ENCODE peak calls at places on chromosomes 7 and 10, in eight cellular contexts. One of them, this sample, is unnamed.

GRCh38 chr10:132828681-132829080 is 42.7 kb upstream of the NKX6-2 start:
- DNase-seq in NCI-H748 treated with DMSO at 0.1 percent for 48 hours: no peak
- DNase-seq in stimulated activated CD4-positive, alpha-beta T cell treated with anti-CD3 and anti-CD28 coated beads, TNF-alpha, amount 100 ng/mL, for 1 hour: no peak
- DNase-seq in C1 segment of cervical spinal cord: no peak
- DNase-seq in right cardiac atrium: no peak
- DNase-seq in cardiac fibroblast: no peak
- DNase-seq in left colon: peak
- DNase-seq in HTR-8/SVneo: no peak
- DNase-seq in this sample: peak

GRCh38 chr10:63128443-63128842 is 4.7 kb upstream of the NRBF2 start:
- DNase-seq in NCI-H748 treated with DMSO at 0.1 percent for 48 hours: no peak
- DNase-seq in stimulated activated CD4-positive, alpha-beta T cell treated with anti-CD3 and anti-CD28 coated beads, TNF-alpha, amount 100 ng/mL, for 1 hour: no peak
- DNase-seq in C1 segment of cervical spinal cord: no peak
- DNase-seq in right cardiac atrium: no peak
- DNase-seq in cardiac fibroblast: no peak
- DNase-seq in left colon: no peak
- DNase-seq in HTR-8/SVneo: no peak
- DNase-seq in this sample: no peak

GRCh38 chr7:111499027-111499426 is 63.3 kb downstream of the IMMP2L start:
- DNase-seq in NCI-H748 treated with DMSO at 0.1 percent for 48 hours: no peak
- DNase-seq in stimulated activated CD4-positive, alpha-beta T cell treated with anti-CD3 and anti-CD28 coated beads, TNF-alpha, amount 100 ng/mL, for 1 hour: no peak
- DNase-seq in C1 segment of cervical spinal cord: no peak
- DNase-seq in right cardiac atrium: no peak
- DNase-seq in cardiac fibroblast: peak
- DNase-seq in left colon: no peak
- DNase-seq in HTR-8/SVneo: no peak
- DNase-seq in this sample: no peak

GRCh38 chr7:48637382-48637781 is 287.0 kb upstream of the CDC14C start:
- DNase-seq in NCI-H748 treated with DMSO at 0.1 percent for 48 hours: peak
- DNase-seq in stimulated activated CD4-positive, alpha-beta T cell treated with anti-CD3 and anti-CD28 coated beads, TNF-alpha, amount 100 ng/mL, for 1 hour: no peak
- DNase-seq in C1 segment of cervical spinal cord: no peak
- DNase-seq in right cardiac atrium: no peak
- DNase-seq in cardiac fibroblast: no peak
- DNase-seq in left colon: no peak
- DNase-seq in HTR-8/SVneo: no peak
- DNase-seq in this sample: no peak

GRCh38 chr7:106029941-106030340 is 66.9 kb downstream of the CDHR3 start:
- DNase-seq in NCI-H748 treated with DMSO at 0.1 percent for 48 hours: no peak
- DNase-seq in stimulated activated CD4-positive, alpha-beta T cell treated with anti-CD3 and anti-CD28 coated beads, TNF-alpha, amount 100 ng/mL, for 1 hour: no peak
- DNase-seq in C1 segment of cervical spinal cord: no peak
- DNase-seq in right cardiac atrium: no peak
- DNase-seq in cardiac fibroblast: no peak
- DNase-seq in left colon: no peak
- DNase-seq in HTR-8/SVneo: no peak
- DNase-seq in this sample: no peak

GRCh38 chr10:131818510-131819234 is 82.1 kb upstream of the PPP2R2D start:
- DNase-seq in NCI-H748 treated with DMSO at 0.1 percent for 48 hours: no peak
- DNase-seq in stimulated activated CD4-positive, alpha-beta T cell treated with anti-CD3 and anti-CD28 coated beads, TNF-alpha, amount 100 ng/mL, for 1 hour: no peak
- DNase-seq in C1 segment of cervical spinal cord: no peak
- DNase-seq in right cardiac atrium: no peak
- DNase-seq in cardiac fibroblast: no peak
- DNase-seq in left colon: no peak
- DNase-seq in HTR-8/SVneo: no peak
- DNase-seq in this sample: peak

GRCh38 chr7:67341153-67341768 is 344.6 kb downstream of the TYW1 start:
- DNase-seq in NCI-H748 treated with DMSO at 0.1 percent for 48 hours: no peak
- DNase-seq in stimulated activated CD4-positive, alpha-beta T cell treated with anti-CD3 and anti-CD28 coated beads, TNF-alpha, amount 100 ng/mL, for 1 hour: no peak
- DNase-seq in C1 segment of cervical spinal cord: no peak
- DNase-seq in right cardiac atrium: no peak
- DNase-seq in cardiac fibroblast: no peak
- DNase-seq in left colon: no peak
- DNase-seq in HTR-8/SVneo: no peak
- DNase-seq in this sample: no peak

GRCh38 chr7:158957921-158958471 is 101.6 kb downstream of the DYNC2I1 start:
- DNase-seq in NCI-H748 treated with DMSO at 0.1 percent for 48 hours: peak
- DNase-seq in stimulated activated CD4-positive, alpha-beta T cell treated with anti-CD3 and anti-CD28 coated beads, TNF-alpha, amount 100 ng/mL, for 1 hour: no peak
- DNase-seq in C1 segment of cervical spinal cord: no peak
- DNase-seq in right cardiac atrium: no peak
- DNase-seq in cardiac fibroblast: no peak
- DNase-seq in left colon: peak
- DNase-seq in HTR-8/SVneo: no peak
- DNase-seq in this sample: no peak

GRCh38 chr10:131135716-131136115 is 175.8 kb downstream of the TCERG1L start:
- DNase-seq in NCI-H748 treated with DMSO at 0.1 percent for 48 hours: no peak
- DNase-seq in stimulated activated CD4-positive, alpha-beta T cell treated with anti-CD3 and anti-CD28 coated beads, TNF-alpha, amount 100 ng/mL, for 1 hour: no peak
- DNase-seq in C1 segment of cervical spinal cord: no peak
- DNase-seq in right cardiac atrium: no peak
- DNase-seq in cardiac fibroblast: no peak
- DNase-seq in left colon: no peak
- DNase-seq in HTR-8/SVneo: no peak
- DNase-seq in this sample: no peak

GRCh38 chr10:103698266-103698665 is 157.1 kb downstream of the SH3PXD2A start:
- DNase-seq in NCI-H748 treated with DMSO at 0.1 percent for 48 hours: no peak
- DNase-seq in stimulated activated CD4-positive, alpha-beta T cell treated with anti-CD3 and anti-CD28 coated beads, TNF-alpha, amount 100 ng/mL, for 1 hour: no peak
- DNase-seq in C1 segment of cervical spinal cord: no peak
- DNase-seq in right cardiac atrium: no peak
- DNase-seq in cardiac fibroblast: no peak
- DNase-seq in left colon: no peak
- DNase-seq in HTR-8/SVneo: no peak
- DNase-seq in this sample: no peak

GRCh38 chr7:88239852-88240251 is 20.0 kb upstream of the SRI start:
- DNase-seq in NCI-H748 treated with DMSO at 0.1 percent for 48 hours: no peak
- DNase-seq in stimulated activated CD4-positive, alpha-beta T cell treated with anti-CD3 and anti-CD28 coated beads, TNF-alpha, amount 100 ng/mL, for 1 hour: no peak
- DNase-seq in C1 segment of cervical spinal cord: no peak
- DNase-seq in right cardiac atrium: no peak
- DNase-seq in cardiac fibroblast: no peak
- DNase-seq in left colon: no peak
- DNase-seq in HTR-8/SVneo: no peak
- DNase-seq in this sample: no peak

GRCh38 chr7:131110294-131111080 is 217.2 kb upstream of the MKLN1 start:
- DNase-seq in NCI-H748 treated with DMSO at 0.1 percent for 48 hours: peak
- DNase-seq in stimulated activated CD4-positive, alpha-beta T cell treated with anti-CD3 and anti-CD28 coated beads, TNF-alpha, amount 100 ng/mL, for 1 hour: no peak
- DNase-seq in C1 segment of cervical spinal cord: peak
- DNase-seq in right cardiac atrium: peak
- DNase-seq in cardiac fibroblast: peak
- DNase-seq in left colon: no peak
- DNase-seq in HTR-8/SVneo: no peak
- DNase-seq in this sample: no peak

GRCh38 chr7:134941185-134941900 is 45.0 kb upstream of the AGBL3 start:
- DNase-seq in NCI-H748 treated with DMSO at 0.1 percent for 48 hours: no peak
- DNase-seq in stimulated activated CD4-positive, alpha-beta T cell treated with anti-CD3 and anti-CD28 coated beads, TNF-alpha, amount 100 ng/mL, for 1 hour: no peak
- DNase-seq in C1 segment of cervical spinal cord: no peak
- DNase-seq in right cardiac atrium: no peak
- DNase-seq in cardiac fibroblast: peak
- DNase-seq in left colon: no peak
- DNase-seq in HTR-8/SVneo: peak
- DNase-seq in this sample: no peak

GRCh38 chr7:146116452-146117219 is at the start of gene CNTNAP2:
- DNase-seq in NCI-H748 treated with DMSO at 0.1 percent for 48 hours: peak
- DNase-seq in stimulated activated CD4-positive, alpha-beta T cell treated with anti-CD3 and anti-CD28 coated beads, TNF-alpha, amount 100 ng/mL, for 1 hour: no peak
- DNase-seq in C1 segment of cervical spinal cord: no peak
- DNase-seq in right cardiac atrium: peak
- DNase-seq in cardiac fibroblast: peak
- DNase-seq in left colon: no peak
- DNase-seq in HTR-8/SVneo: no peak
- DNase-seq in this sample: no peak

GRCh38 chr7:47762746-47763062 is 180.8 kb upstream of the TNS3 start:
- DNase-seq in NCI-H748 treated with DMSO at 0.1 percent for 48 hours: no peak
- DNase-seq in stimulated activated CD4-positive, alpha-beta T cell treated with anti-CD3 and anti-CD28 coated beads, TNF-alpha, amount 100 ng/mL, for 1 hour: no peak
- DNase-seq in C1 segment of cervical spinal cord: no peak
- DNase-seq in right cardiac atrium: no peak
- DNase-seq in cardiac fibroblast: no peak
- DNase-seq in left colon: no peak
- DNase-seq in HTR-8/SVneo: no peak
- DNase-seq in this sample: no peak

GRCh38 chr7:150335101-150335773 is 6.2 kb downstream of the RARRES2 start:
- DNase-seq in NCI-H748 treated with DMSO at 0.1 percent for 48 hours: no peak
- DNase-seq in stimulated activated CD4-positive, alpha-beta T cell treated with anti-CD3 and anti-CD28 coated beads, TNF-alpha, amount 100 ng/mL, for 1 hour: no peak
- DNase-seq in C1 segment of cervical spinal cord: no peak
- DNase-seq in right cardiac atrium: no peak
- DNase-seq in cardiac fibroblast: peak
- DNase-seq in left colon: peak
- DNase-seq in HTR-8/SVneo: no peak
- DNase-seq in this sample: no peak

GRCh38 chr7:158976468-158976848 is 120.1 kb downstream of the DYNC2I1 start:
- DNase-seq in NCI-H748 treated with DMSO at 0.1 percent for 48 hours: no peak
- DNase-seq in stimulated activated CD4-positive, alpha-beta T cell treated with anti-CD3 and anti-CD28 coated beads, TNF-alpha, amount 100 ng/mL, for 1 hour: no peak
- DNase-seq in C1 segment of cervical spinal cord: no peak
- DNase-seq in right cardiac atrium: no peak
- DNase-seq in cardiac fibroblast: peak
- DNase-seq in left colon: no peak
- DNase-seq in HTR-8/SVneo: no peak
- DNase-seq in this sample: no peak

GRCh38 chr10:73991846-73992245 is 6.1 kb upstream of the VCL start:
- DNase-seq in NCI-H748 treated with DMSO at 0.1 percent for 48 hours: no peak
- DNase-seq in stimulated activated CD4-positive, alpha-beta T cell treated with anti-CD3 and anti-CD28 coated beads, TNF-alpha, amount 100 ng/mL, for 1 hour: peak
- DNase-seq in C1 segment of cervical spinal cord: no peak
- DNase-seq in right cardiac atrium: no peak
- DNase-seq in cardiac fibroblast: no peak
- DNase-seq in left colon: peak
- DNase-seq in HTR-8/SVneo: no peak
- DNase-seq in this sample: peak

GRCh38 chr7:95056107-95056689 is 148.8 kb downstream of the PPP1R9A start:
- DNase-seq in NCI-H748 treated with DMSO at 0.1 percent for 48 hours: no peak
- DNase-seq in stimulated activated CD4-positive, alpha-beta T cell treated with anti-CD3 and anti-CD28 coated beads, TNF-alpha, amount 100 ng/mL, for 1 hour: no peak
- DNase-seq in C1 segment of cervical spinal cord: no peak
- DNase-seq in right cardiac atrium: no peak
- DNase-seq in cardiac fibroblast: no peak
- DNase-seq in left colon: no peak
- DNase-seq in HTR-8/SVneo: no peak
- DNase-seq in this sample: no peak

GRCh38 chr7:122166708-122167107 is 22.7 kb upstream of the AASS start:
- DNase-seq in NCI-H748 treated with DMSO at 0.1 percent for 48 hours: no peak
- DNase-seq in stimulated activated CD4-positive, alpha-beta T cell treated with anti-CD3 and anti-CD28 coated beads, TNF-alpha, amount 100 ng/mL, for 1 hour: no peak
- DNase-seq in C1 segment of cervical spinal cord: no peak
- DNase-seq in right cardiac atrium: no peak
- DNase-seq in cardiac fibroblast: peak
- DNase-seq in left colon: no peak
- DNase-seq in HTR-8/SVneo: peak
- DNase-seq in this sample: no peak

GRCh38 chr10:76051007-76051936 is 619.8 kb downstream of the LRMDA start:
- DNase-seq in NCI-H748 treated with DMSO at 0.1 percent for 48 hours: no peak
- DNase-seq in stimulated activated CD4-positive, alpha-beta T cell treated with anti-CD3 and anti-CD28 coated beads, TNF-alpha, amount 100 ng/mL, for 1 hour: no peak
- DNase-seq in C1 segment of cervical spinal cord: no peak
- DNase-seq in right cardiac atrium: no peak
- DNase-seq in cardiac fibroblast: no peak
- DNase-seq in left colon: peak
- DNase-seq in HTR-8/SVneo: no peak
- DNase-seq in this sample: no peak

GRCh38 chr7:134789967-134790685 is 10.7 kb downstream of the CALD1 start:
- DNase-seq in NCI-H748 treated with DMSO at 0.1 percent for 48 hours: no peak
- DNase-seq in stimulated activated CD4-positive, alpha-beta T cell treated with anti-CD3 and anti-CD28 coated beads, TNF-alpha, amount 100 ng/mL, for 1 hour: no peak
- DNase-seq in C1 segment of cervical spinal cord: no peak
- DNase-seq in right cardiac atrium: no peak
- DNase-seq in cardiac fibroblast: peak
- DNase-seq in left colon: peak
- DNase-seq in HTR-8/SVneo: no peak
- DNase-seq in this sample: no peak

GRCh38 chr10:92124524-92125168 is 166.2 kb downstream of the CPEB3 start:
- DNase-seq in NCI-H748 treated with DMSO at 0.1 percent for 48 hours: no peak
- DNase-seq in stimulated activated CD4-positive, alpha-beta T cell treated with anti-CD3 and anti-CD28 coated beads, TNF-alpha, amount 100 ng/mL, for 1 hour: no peak
- DNase-seq in C1 segment of cervical spinal cord: no peak
- DNase-seq in right cardiac atrium: peak
- DNase-seq in cardiac fibroblast: peak
- DNase-seq in left colon: peak
- DNase-seq in HTR-8/SVneo: no peak
- DNase-seq in this sample: no peak

GRCh38 chr7:121383235-121383634 is 12.9 kb downstream of the FAM3C start:
- DNase-seq in NCI-H748 treated with DMSO at 0.1 percent for 48 hours: no peak
- DNase-seq in stimulated activated CD4-positive, alpha-beta T cell treated with anti-CD3 and anti-CD28 coated beads, TNF-alpha, amount 100 ng/mL, for 1 hour: no peak
- DNase-seq in C1 segment of cervical spinal cord: no peak
- DNase-seq in right cardiac atrium: no peak
- DNase-seq in cardiac fibroblast: no peak
- DNase-seq in left colon: no peak
- DNase-seq in HTR-8/SVneo: no peak
- DNase-seq in this sample: no peak

GRCh38 chr7:22866965-22867364 is 44.3 kb upstream of the TOMM7 start:
- DNase-seq in NCI-H748 treated with DMSO at 0.1 percent for 48 hours: no peak
- DNase-seq in stimulated activated CD4-positive, alpha-beta T cell treated with anti-CD3 and anti-CD28 coated beads, TNF-alpha, amount 100 ng/mL, for 1 hour: no peak
- DNase-seq in C1 segment of cervical spinal cord: no peak
- DNase-seq in right cardiac atrium: no peak
- DNase-seq in cardiac fibroblast: peak
- DNase-seq in left colon: no peak
- DNase-seq in HTR-8/SVneo: no peak
- DNase-seq in this sample: no peak

GRCh38 chr7:132575336-132575986 is 809 bp downstream of the PLXNA4 start:
- DNase-seq in NCI-H748 treated with DMSO at 0.1 percent for 48 hours: peak
- DNase-seq in stimulated activated CD4-positive, alpha-beta T cell treated with anti-CD3 and anti-CD28 coated beads, TNF-alpha, amount 100 ng/mL, for 1 hour: no peak
- DNase-seq in C1 segment of cervical spinal cord: peak
- DNase-seq in right cardiac atrium: peak
- DNase-seq in cardiac fibroblast: peak
- DNase-seq in left colon: no peak
- DNase-seq in HTR-8/SVneo: no peak
- DNase-seq in this sample: peak